ENCODE peak calls at places on chromosomes 12 and 14, in four cellular contexts. E is A549, J is WTC11, G is HepG2. K is an unnamed sample.

GRCh38 chr12:105083551-105084105 is 630 bp downstream of the ALDH1L2 start:
- DNase-seq in E (peak), J (peak), G (no peak), K (peak)

GRCh38 chr12:93819048-93819491 is 141.9 kb downstream of the CRADD start:
- DNase-seq in E (no peak), J (no peak), G (no peak), K (no peak)

GRCh38 chr14:22973217-22974032 is 8.9 kb downstream of the AJUBA start:
- DNase-seq in E (peak), J (peak), G (peak), K (peak)

GRCh38 chr14:99432491-99432890 is 48.2 kb downstream of the SETD3 start:
- DNase-seq in E (no peak), J (no peak), G (no peak), K (no peak)

GRCh38 chr12:69511870-69512269 is 41.7 kb downstream of the FRS2 start:
- DNase-seq in E (no peak), J (no peak), G (no peak), K (no peak)

GRCh38 chr14:102182190-102182589 is 42.5 kb downstream of the WDR20 start:
- DNase-seq in E (no peak), J (no peak), G (no peak), K (no peak)

GRCh38 chr12:120381752-120382419 is 12.9 kb upstream of the MSI1 start:
- DNase-seq in E (no peak), J (no peak), G (peak), K (peak)

GRCh38 chr12:57456145-57456700 is 1.1 kb downstream of the INHBE start:
- DNase-seq in E (peak), J (peak), G (peak), K (no peak)

GRCh38 chr12:101230547-101230946 is 20.5 kb upstream of the SLC5A8 start:
- DNase-seq in E (no peak), J (no peak), G (no peak), K (no peak)

GRCh38 chr14:47040490-47040889 is 388.9 kb upstream of the RPL10L start:
- DNase-seq in E (no peak), J (no peak), G (peak), K (no peak)

GRCh38 chr12:93741741-93742085 is 64.5 kb downstream of the CRADD start:
- DNase-seq in E (peak), J (peak), G (peak), K (peak)

GRCh38 chr14:54621686-54622085 is 54.8 kb downstream of the SAMD4A start:
- DNase-seq in E (no peak), J (no peak), G (no peak), K (no peak)
- TF ChIP-seq HMGXB4 in E (no peak), J (no peak), G (no peak), K (no peak)

GRCh38 chr14:37550511-37550910 is 44.5 kb downstream of the FOXA1 start:
- DNase-seq in E (no peak), J (no peak), G (no peak), K (no peak)

GRCh38 chr14:37553935-37554550 is 41.0 kb downstream of the FOXA1 start:
- DNase-seq in E (no peak), J (no peak), G (peak), K (no peak)

GRCh38 chr14:37546621-37547447 is 48.2 kb downstream of the FOXA1 start:
- DNase-seq in E (peak), J (no peak), G (peak), K (no peak)

GRCh38 chr14:37545174-37545573 is 49.9 kb downstream of the FOXA1 start:
- DNase-seq in E (no peak), J (no peak), G (no peak), K (no peak)

DNA sequence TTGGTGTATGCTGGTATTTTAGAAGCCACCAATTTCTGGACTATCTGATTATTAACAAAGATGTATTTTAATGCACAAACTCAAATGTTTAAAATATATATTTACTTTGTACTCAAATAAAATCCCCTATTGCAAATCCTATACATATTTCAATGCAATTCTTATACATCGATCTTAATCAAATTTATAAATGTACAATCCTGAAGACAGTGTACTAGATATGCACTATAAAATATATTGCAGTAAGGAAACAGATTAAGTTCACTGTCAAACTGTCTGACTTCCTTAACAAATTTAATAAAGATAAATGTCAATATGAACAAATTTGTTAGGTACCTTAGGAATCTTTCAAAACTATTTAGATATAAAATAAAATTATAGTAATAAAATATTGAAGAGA is 43.9 kb downstream of the FOXA1 start:
- DNase-seq in E (no peak), J (no peak), G (no peak), K (no peak)
- TF ChIP-seq HMGXB4 in E (no peak), J (no peak), G (no peak), K (no peak)

DNA sequence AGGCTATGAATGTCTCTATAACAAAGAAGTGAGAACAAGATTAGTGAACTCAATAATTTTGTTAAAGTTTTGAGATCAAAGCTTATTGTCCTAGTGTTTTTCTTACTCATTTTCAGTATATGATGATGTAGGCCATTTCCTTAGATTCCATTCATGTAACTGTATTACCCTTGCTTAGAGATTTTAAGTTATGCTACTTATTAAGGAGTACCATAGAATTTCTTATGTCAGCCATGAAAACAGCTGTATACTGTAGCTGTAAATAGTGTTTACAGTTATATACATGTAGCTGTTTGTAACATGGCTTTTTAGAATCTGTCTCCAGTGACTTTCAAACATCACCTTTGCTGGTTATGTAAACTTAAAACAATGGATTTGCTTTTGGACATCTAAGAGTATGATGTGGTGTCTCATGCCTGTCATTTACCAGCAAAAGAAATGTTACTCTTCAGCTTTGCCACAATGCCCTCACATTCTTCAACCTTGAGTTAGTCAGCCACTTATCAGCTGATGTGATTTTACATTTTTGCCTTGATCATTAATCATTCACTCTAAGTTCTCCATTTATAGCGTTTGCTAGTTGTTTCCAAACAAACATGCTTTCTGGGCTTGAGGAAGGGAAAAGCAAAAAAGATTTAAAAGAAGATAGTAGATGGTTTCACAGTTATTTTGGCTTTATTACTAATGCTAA is 55.5 kb downstream of the SLC16A7 start:
- DNase-seq in E (no peak), J (no peak), G (peak), K (no peak)
- TF ChIP-seq HMGXB4 in E (no peak), J (no peak), G (no peak), K (no peak)

GRCh38 chr12:116370004-116370404 is 92.5 kb upstream of the MED13L start:
- DNase-seq in E (no peak), J (no peak), G (no peak), K (no peak)
- TF ChIP-seq HMGXB4 in E (no peak), J (no peak), G (no peak), K (no peak)

DNA sequence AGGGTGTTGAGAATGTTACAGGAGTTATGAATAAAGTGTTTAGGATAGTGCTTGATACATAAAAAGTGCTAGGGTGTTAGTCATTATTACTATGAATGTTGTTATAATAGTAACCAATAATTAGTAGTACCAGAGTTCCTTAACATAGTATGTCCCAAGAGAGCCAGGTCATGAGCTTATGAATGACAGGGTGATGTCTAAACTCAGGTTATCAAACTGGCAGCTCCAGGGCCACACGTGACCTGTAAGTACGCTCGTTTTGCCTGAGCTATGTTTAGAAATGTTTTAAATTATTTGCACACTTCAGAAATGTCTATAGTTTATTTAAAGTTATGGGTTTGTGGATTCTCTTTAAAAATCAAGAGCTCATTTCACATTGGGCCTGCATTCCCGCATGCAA is 14.1 kb upstream of the GRIP1 start:
- DNase-seq in E (no peak), J (no peak), G (no peak), K (no peak)
- TF ChIP-seq HMGXB4 in E (no peak), J (no peak), G (no peak), K (no peak)

GRCh38 chr12:78559441-78559840 is 305.1 kb upstream of the SYT1 start:
- DNase-seq in E (no peak), J (no peak), G (no peak), K (no peak)
- TF ChIP-seq HMGXB4 in E (no peak), J (no peak), G (no peak), K (no peak)

DNA sequence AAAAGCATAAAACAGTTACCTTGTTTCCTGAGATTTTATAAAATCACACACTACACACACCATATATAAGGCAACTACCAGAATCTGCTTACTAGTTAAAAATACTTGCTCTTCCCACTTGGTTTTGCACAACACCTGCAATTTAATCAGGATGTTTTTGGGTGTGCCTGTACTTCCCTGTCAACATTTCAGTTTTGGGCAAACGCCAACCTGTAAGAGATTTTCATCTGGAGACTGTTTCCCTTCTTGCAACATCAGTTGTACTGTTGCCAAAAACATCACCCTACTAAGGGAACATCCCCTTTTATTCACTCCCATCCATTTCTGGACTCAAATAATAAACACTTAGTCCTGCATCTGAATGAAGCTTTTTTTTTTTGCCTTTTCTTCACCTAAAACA is 172.3 kb downstream of the DUSP6 start:
- DNase-seq in E (peak), J (no peak), G (no peak), K (no peak)
- TF ChIP-seq HMGXB4 in E (no peak), J (no peak), G (no peak), K (no peak)

GRCh38 chr14:73763396-73763795 is 49.2 kb upstream of the PNMA1 start:
- DNase-seq in E (no peak), J (no peak), G (peak), K (no peak)

GRCh38 chr14:73762375-73762822 is 48.2 kb upstream of the PNMA1 start:
- DNase-seq in E (no peak), J (no peak), G (no peak), K (peak)

GRCh38 chr14:73764406-73764805 is 50.2 kb upstream of the PNMA1 start:
- DNase-seq in E (no peak), J (no peak), G (no peak), K (no peak)

GRCh38 chr14:73761621-73762355 is 47.6 kb upstream of the PNMA1 start:
- DNase-seq in E (no peak), J (no peak), G (no peak), K (no peak)

DNA sequence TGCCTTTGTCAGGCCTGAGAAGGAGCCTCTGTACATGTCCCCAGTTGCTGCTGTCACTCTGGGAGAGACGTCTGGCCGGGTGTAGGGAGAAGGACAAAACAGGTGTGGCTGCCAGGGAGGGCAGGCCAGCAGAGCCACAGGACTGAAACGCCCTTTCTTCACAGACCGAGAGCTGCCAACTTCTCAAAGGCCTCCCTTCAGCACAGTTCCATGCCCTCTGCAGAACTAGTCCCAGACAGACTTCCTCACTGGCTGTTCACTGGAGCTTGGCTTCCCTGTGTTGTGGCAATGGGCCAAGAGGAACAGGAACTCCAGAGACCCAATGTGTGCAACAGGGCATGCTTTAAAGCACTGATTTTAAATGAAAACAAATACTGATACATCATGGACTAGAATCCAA is 50.7 kb upstream of the PNMA1 start:
- DNase-seq in E (no peak), J (no peak), G (no peak), K (no peak)
- TF ChIP-seq HMGXB4 in E (no peak), J (no peak), G (no peak), K (no peak)

K was measured in K562.